ENCODE peak calls at places on chromosomes 7 and 10, in ten cellular contexts. One of them, this sample, is unnamed.
A peak's percentile ranks its signal among the peaks of the same experiment; 100 is the strongest.

GRCh38 chr7:34084651-34085050 is 179.3 kb downstream of the BMPER start:
- DNase-seq in naive thymus-derived CD4-positive, alpha-beta T cell: no peak
- DNase-seq in heart right ventricle: no peak
- DNase-seq in OCI-LY7: no peak
- DNase-seq in neural progenitor cell: no peak
- DNase-seq in PC-9: no peak
- DNase-seq in GM12878: no peak
- DNase-seq in fibroblast of lung: no peak
- DNase-seq in hepatocyte: no peak
- DNase-seq in endodermal cell: no peak
- DNase-seq in this sample: no peak

GRCh38 chr10:88401671-88402347 is 181.3 kb downstream of the RNLS start:
- DNase-seq in naive thymus-derived CD4-positive, alpha-beta T cell: no peak
- DNase-seq in heart right ventricle: no peak
- DNase-seq in OCI-LY7: no peak
- DNase-seq in neural progenitor cell: no peak
- DNase-seq in PC-9: no peak
- DNase-seq in GM12878: no peak
- DNase-seq in fibroblast of lung: peak; percentile 54
- DNase-seq in hepatocyte: no peak
- DNase-seq in endodermal cell: no peak
- DNase-seq in this sample: no peak

GRCh38 chr10:58637372-58637771 is 124.7 kb downstream of the BICC1 start:
- DNase-seq in naive thymus-derived CD4-positive, alpha-beta T cell: no peak
- DNase-seq in heart right ventricle: no peak
- DNase-seq in OCI-LY7: no peak
- DNase-seq in neural progenitor cell: no peak
- DNase-seq in PC-9: no peak
- DNase-seq in GM12878: no peak
- DNase-seq in fibroblast of lung: peak; percentile 42
- DNase-seq in hepatocyte: peak; percentile 59
- DNase-seq in endodermal cell: no peak
- DNase-seq in this sample: peak; percentile 89

GRCh38 chr7:38398725-38399321 is 125.4 kb upstream of the TARP start:
- DNase-seq in naive thymus-derived CD4-positive, alpha-beta T cell: peak; percentile 32
- DNase-seq in heart right ventricle: peak; percentile 15
- DNase-seq in OCI-LY7: peak; percentile 61
- DNase-seq in neural progenitor cell: peak; percentile 74
- DNase-seq in PC-9: no peak
- DNase-seq in GM12878: no peak
- DNase-seq in fibroblast of lung: peak; percentile 56
- DNase-seq in hepatocyte: peak; percentile 69
- DNase-seq in endodermal cell: peak; percentile 77
- DNase-seq in this sample: peak; percentile 55

GRCh38 chr10:1291178-1292090 is 235.2 kb downstream of the WDR37 start:
- DNase-seq in naive thymus-derived CD4-positive, alpha-beta T cell: no peak
- DNase-seq in heart right ventricle: no peak
- DNase-seq in OCI-LY7: no peak
- DNase-seq in neural progenitor cell: no peak
- DNase-seq in PC-9: no peak
- DNase-seq in GM12878: no peak
- DNase-seq in fibroblast of lung: no peak
- DNase-seq in hepatocyte: no peak
- DNase-seq in endodermal cell: no peak
- DNase-seq in this sample: no peak

GRCh38 chr7:134767567-134768168 is 11.8 kb upstream of the CALD1 start:
- DNase-seq in naive thymus-derived CD4-positive, alpha-beta T cell: no peak
- DNase-seq in heart right ventricle: no peak
- DNase-seq in OCI-LY7: peak; percentile 85
- DNase-seq in neural progenitor cell: no peak
- DNase-seq in PC-9: no peak
- DNase-seq in GM12878: peak; percentile 4
- DNase-seq in fibroblast of lung: no peak
- DNase-seq in hepatocyte: no peak
- DNase-seq in endodermal cell: no peak
- DNase-seq in this sample: no peak

GRCh38 chr10:127310932-127311331 is 114.5 kb upstream of the INSYN2A start:
- DNase-seq in naive thymus-derived CD4-positive, alpha-beta T cell: no peak
- DNase-seq in heart right ventricle: no peak
- DNase-seq in OCI-LY7: no peak
- DNase-seq in neural progenitor cell: no peak
- DNase-seq in PC-9: no peak
- DNase-seq in GM12878: no peak
- DNase-seq in fibroblast of lung: no peak
- DNase-seq in hepatocyte: no peak
- DNase-seq in endodermal cell: peak; percentile 24
- DNase-seq in this sample: no peak

GRCh38 chr10:118542205-118542604 is 53.2 kb downstream of the PRLHR start:
- DNase-seq in naive thymus-derived CD4-positive, alpha-beta T cell: no peak
- DNase-seq in heart right ventricle: no peak
- DNase-seq in OCI-LY7: no peak
- DNase-seq in neural progenitor cell: no peak
- DNase-seq in PC-9: no peak
- DNase-seq in GM12878: no peak
- DNase-seq in fibroblast of lung: no peak
- DNase-seq in hepatocyte: no peak
- DNase-seq in endodermal cell: no peak
- DNase-seq in this sample: no peak

DNA sequence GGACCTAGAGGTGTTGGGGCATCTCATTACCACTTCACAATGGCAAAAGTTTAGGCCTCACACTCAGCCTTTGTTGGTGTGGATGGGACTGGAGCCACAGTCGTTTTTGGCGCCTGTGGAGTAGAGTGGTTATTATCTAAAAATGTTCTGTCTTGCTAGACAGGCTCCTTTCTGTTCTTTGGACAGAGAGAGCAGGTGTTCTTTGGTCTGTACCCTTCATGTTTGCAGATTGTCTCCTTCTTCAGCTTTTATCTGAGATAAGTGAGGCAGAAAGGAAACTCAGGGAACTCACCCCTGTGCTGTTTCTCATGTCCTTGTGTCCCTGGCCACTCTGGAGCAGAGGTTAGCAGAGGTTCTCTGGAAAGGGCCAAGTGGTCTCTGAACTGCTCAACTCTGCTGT is 103.7 kb downstream of the CCNY start:
- DNase-seq in naive thymus-derived CD4-positive, alpha-beta T cell: no peak
- DNase-seq in heart right ventricle: no peak
- DNase-seq in OCI-LY7: no peak
- DNase-seq in neural progenitor cell: no peak
- DNase-seq in PC-9: no peak
- DNase-seq in GM12878: no peak
- DNase-seq in fibroblast of lung: no peak
- DNase-seq in hepatocyte: no peak
- DNase-seq in endodermal cell: no peak
- DNase-seq in this sample: no peak
- H3K36me3 ChIP-seq in naive thymus-derived CD4-positive, alpha-beta T cell: no peaks in the 10 kb centered on the region
- H3K36me3 ChIP-seq in heart right ventricle: no peaks in the 10 kb centered on the region
- H3K36me3 ChIP-seq in OCI-LY7: no peaks in the 10 kb centered on the region
- H3K36me3 ChIP-seq in neural progenitor cell: no peaks in the 10 kb centered on the region
- H3K36me3 ChIP-seq in PC-9: no peaks in the 10 kb centered on the region
- H3K36me3 ChIP-seq in GM12878: no peaks in the 10 kb centered on the region
- H3K36me3 ChIP-seq in fibroblast of lung: no peaks in the 10 kb centered on the region
- H3K36me3 ChIP-seq in hepatocyte: no peaks in the 10 kb centered on the region
- H3K36me3 ChIP-seq in endodermal cell: no peaks in the 10 kb centered on the region
- H3K36me3 ChIP-seq in this sample: peaks cover 2% of the 10 kb centered on the region

GRCh38 chr10:104021246-104021645 is 54.3 kb downstream of the SLK start:
- DNase-seq in naive thymus-derived CD4-positive, alpha-beta T cell: no peak
- DNase-seq in heart right ventricle: no peak
- DNase-seq in OCI-LY7: no peak
- DNase-seq in neural progenitor cell: no peak
- DNase-seq in PC-9: no peak
- DNase-seq in GM12878: no peak
- DNase-seq in fibroblast of lung: no peak
- DNase-seq in hepatocyte: no peak
- DNase-seq in endodermal cell: no peak
- DNase-seq in this sample: no peak

GRCh38 chr10:104020020-104020419 is 53.1 kb downstream of the SLK start:
- DNase-seq in naive thymus-derived CD4-positive, alpha-beta T cell: no peak
- DNase-seq in heart right ventricle: no peak
- DNase-seq in OCI-LY7: no peak
- DNase-seq in neural progenitor cell: no peak
- DNase-seq in PC-9: no peak
- DNase-seq in GM12878: no peak
- DNase-seq in fibroblast of lung: no peak
- DNase-seq in hepatocyte: no peak
- DNase-seq in endodermal cell: no peak
- DNase-seq in this sample: no peak

GRCh38 chr10:104018471-104018870 is 51.5 kb downstream of the SLK start:
- DNase-seq in naive thymus-derived CD4-positive, alpha-beta T cell: no peak
- DNase-seq in heart right ventricle: no peak
- DNase-seq in OCI-LY7: no peak
- DNase-seq in neural progenitor cell: no peak
- DNase-seq in PC-9: no peak
- DNase-seq in GM12878: no peak
- DNase-seq in fibroblast of lung: no peak
- DNase-seq in hepatocyte: no peak
- DNase-seq in endodermal cell: no peak
- DNase-seq in this sample: no peak

GRCh38 chr10:104025524-104025923 is 58.6 kb downstream of the SLK start:
- DNase-seq in naive thymus-derived CD4-positive, alpha-beta T cell: no peak
- DNase-seq in heart right ventricle: no peak
- DNase-seq in OCI-LY7: no peak
- DNase-seq in neural progenitor cell: no peak
- DNase-seq in PC-9: no peak
- DNase-seq in GM12878: no peak
- DNase-seq in fibroblast of lung: no peak
- DNase-seq in hepatocyte: no peak
- DNase-seq in endodermal cell: no peak
- DNase-seq in this sample: no peak

GRCh38 chr10:104022020-104022419 is 55.1 kb downstream of the SLK start:
- DNase-seq in naive thymus-derived CD4-positive, alpha-beta T cell: no peak
- DNase-seq in heart right ventricle: no peak
- DNase-seq in OCI-LY7: no peak
- DNase-seq in neural progenitor cell: no peak
- DNase-seq in PC-9: no peak
- DNase-seq in GM12878: no peak
- DNase-seq in fibroblast of lung: no peak
- DNase-seq in hepatocyte: no peak
- DNase-seq in endodermal cell: no peak
- DNase-seq in this sample: no peak
- H3K36me3 ChIP-seq in naive thymus-derived CD4-positive, alpha-beta T cell: peaks cover 11% of the 10 kb centered on the region
- H3K36me3 ChIP-seq in heart right ventricle: peaks cover 100% of the 10 kb centered on the region
- H3K36me3 ChIP-seq in OCI-LY7: peaks cover 67% of the 10 kb centered on the region
- H3K36me3 ChIP-seq in neural progenitor cell: no peaks in the 10 kb centered on the region
- H3K36me3 ChIP-seq in PC-9: peaks cover 19% of the 10 kb centered on the region
- H3K36me3 ChIP-seq in GM12878: peaks cover 9% of the 10 kb centered on the region
- H3K36me3 ChIP-seq in fibroblast of lung: peaks cover 12% of the 10 kb centered on the region
- H3K36me3 ChIP-seq in hepatocyte: no peaks in the 10 kb centered on the region
- H3K36me3 ChIP-seq in endodermal cell: peaks cover 87% of the 10 kb centered on the region
- H3K36me3 ChIP-seq in this sample: peaks cover 3% of the 10 kb centered on the region

GRCh38 chr10:7449063-7449695 is 38.3 kb upstream of the SFMBT2 start:
- DNase-seq in naive thymus-derived CD4-positive, alpha-beta T cell: no peak
- DNase-seq in heart right ventricle: no peak
- DNase-seq in OCI-LY7: no peak
- DNase-seq in neural progenitor cell: no peak
- DNase-seq in PC-9: no peak
- DNase-seq in GM12878: no peak
- DNase-seq in fibroblast of lung: no peak
- DNase-seq in hepatocyte: no peak
- DNase-seq in endodermal cell: no peak
- DNase-seq in this sample: no peak
- H3K36me3 ChIP-seq in naive thymus-derived CD4-positive, alpha-beta T cell: no peaks in the 10 kb centered on the region
- H3K36me3 ChIP-seq in heart right ventricle: no peaks in the 10 kb centered on the region
- H3K36me3 ChIP-seq in OCI-LY7: no peaks in the 10 kb centered on the region
- H3K36me3 ChIP-seq in neural progenitor cell: no peaks in the 10 kb centered on the region
- H3K36me3 ChIP-seq in PC-9: no peaks in the 10 kb centered on the region
- H3K36me3 ChIP-seq in GM12878: no peaks in the 10 kb centered on the region
- H3K36me3 ChIP-seq in fibroblast of lung: no peaks in the 10 kb centered on the region
- H3K36me3 ChIP-seq in hepatocyte: no peaks in the 10 kb centered on the region
- H3K36me3 ChIP-seq in endodermal cell: no peaks in the 10 kb centered on the region
- H3K36me3 ChIP-seq in this sample: no peaks in the 10 kb centered on the region

GRCh38 chr10:93512565-93512964 is 16.2 kb downstream of the CEP55 start:
- DNase-seq in naive thymus-derived CD4-positive, alpha-beta T cell: no peak
- DNase-seq in heart right ventricle: no peak
- DNase-seq in OCI-LY7: no peak
- DNase-seq in neural progenitor cell: no peak
- DNase-seq in PC-9: no peak
- DNase-seq in GM12878: no peak
- DNase-seq in fibroblast of lung: no peak
- DNase-seq in hepatocyte: no peak
- DNase-seq in endodermal cell: no peak
- DNase-seq in this sample: no peak

GRCh38 chr10:93515963-93516450 is 19.6 kb downstream of the CEP55 start:
- DNase-seq in naive thymus-derived CD4-positive, alpha-beta T cell: no peak
- DNase-seq in heart right ventricle: no peak
- DNase-seq in OCI-LY7: no peak
- DNase-seq in neural progenitor cell: no peak
- DNase-seq in PC-9: no peak
- DNase-seq in GM12878: no peak
- DNase-seq in fibroblast of lung: peak; percentile 33
- DNase-seq in hepatocyte: no peak
- DNase-seq in endodermal cell: no peak
- DNase-seq in this sample: no peak

GRCh38 chr10:93513091-93513490 is 16.7 kb downstream of the CEP55 start:
- DNase-seq in naive thymus-derived CD4-positive, alpha-beta T cell: no peak
- DNase-seq in heart right ventricle: no peak
- DNase-seq in OCI-LY7: no peak
- DNase-seq in neural progenitor cell: no peak
- DNase-seq in PC-9: no peak
- DNase-seq in GM12878: no peak
- DNase-seq in fibroblast of lung: no peak
- DNase-seq in hepatocyte: no peak
- DNase-seq in endodermal cell: no peak
- DNase-seq in this sample: no peak

GRCh38 chr10:93514496-93514895 is 18.1 kb downstream of the CEP55 start:
- DNase-seq in naive thymus-derived CD4-positive, alpha-beta T cell: no peak
- DNase-seq in heart right ventricle: no peak
- DNase-seq in OCI-LY7: no peak
- DNase-seq in neural progenitor cell: no peak
- DNase-seq in PC-9: no peak
- DNase-seq in GM12878: no peak
- DNase-seq in fibroblast of lung: peak; percentile 51
- DNase-seq in hepatocyte: no peak
- DNase-seq in endodermal cell: no peak
- DNase-seq in this sample: no peak

DNA sequence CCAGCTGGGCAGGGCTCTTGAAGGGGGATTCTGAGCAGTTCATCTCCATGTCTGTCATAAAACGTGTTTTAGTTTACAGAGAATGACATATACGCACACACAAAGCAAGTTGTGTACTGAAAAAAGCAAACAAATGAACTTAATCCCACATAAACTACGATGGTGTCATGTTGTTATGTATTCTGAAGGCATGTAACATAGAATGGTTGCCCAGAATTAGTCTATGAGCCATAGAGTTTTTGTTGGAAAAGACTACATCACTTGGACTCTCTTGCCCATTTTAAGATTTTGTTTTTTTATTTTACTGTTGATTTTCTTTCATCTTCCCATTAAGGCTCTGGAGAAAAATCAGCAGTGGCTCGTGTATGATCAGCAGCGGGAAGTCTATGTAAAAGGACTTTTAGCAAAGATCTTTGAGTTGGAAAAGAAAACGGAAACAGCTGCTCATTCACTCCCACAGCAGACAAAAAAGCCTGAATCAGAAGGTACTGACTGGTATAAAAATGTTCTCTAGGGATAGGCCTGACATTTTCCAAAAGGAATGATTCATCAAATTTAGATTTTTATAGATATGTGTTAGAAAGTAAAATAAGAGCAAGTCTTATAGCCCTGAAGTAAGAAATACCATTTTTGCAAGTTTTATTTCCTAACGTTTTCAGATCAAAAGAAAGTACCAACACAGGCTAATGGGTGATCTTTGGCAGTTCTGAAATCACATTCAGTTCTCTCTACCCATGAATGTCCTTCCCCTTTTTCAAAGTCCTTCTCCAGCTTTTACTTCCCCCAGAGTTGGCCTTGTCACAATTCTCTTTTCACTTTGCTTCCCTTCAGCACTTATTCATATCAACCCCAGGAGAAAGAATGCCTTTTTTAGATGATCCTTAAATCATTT is 18.9 kb downstream of the CEP55 start:
- DNase-seq in naive thymus-derived CD4-positive, alpha-beta T cell: no peak
- DNase-seq in heart right ventricle: no peak
- DNase-seq in OCI-LY7: no peak
- DNase-seq in neural progenitor cell: no peak
- DNase-seq in PC-9: no peak
- DNase-seq in GM12878: no peak
- DNase-seq in fibroblast of lung: no peak
- DNase-seq in hepatocyte: no peak
- DNase-seq in endodermal cell: no peak
- DNase-seq in this sample: no peak
- H3K36me3 ChIP-seq in naive thymus-derived CD4-positive, alpha-beta T cell: no peaks in the 10 kb centered on the region
- H3K36me3 ChIP-seq in heart right ventricle: no peaks in the 10 kb centered on the region
- H3K36me3 ChIP-seq in OCI-LY7: peaks cover 91% of the 10 kb centered on the region
- H3K36me3 ChIP-seq in neural progenitor cell: peaks cover 33% of the 10 kb centered on the region
- H3K36me3 ChIP-seq in PC-9: no peaks in the 10 kb centered on the region
- H3K36me3 ChIP-seq in GM12878: peaks cover 10% of the 10 kb centered on the region
- H3K36me3 ChIP-seq in fibroblast of lung: peaks cover 5% of the 10 kb centered on the region
- H3K36me3 ChIP-seq in hepatocyte: no peaks in the 10 kb centered on the region
- H3K36me3 ChIP-seq in endodermal cell: peaks cover 81% of the 10 kb centered on the region
- H3K36me3 ChIP-seq in this sample: peaks cover 5% of the 10 kb centered on the region